ENCODE peak calls at places on chromosome 6, in five cellular contexts. One of them, this sample, is unnamed.
A peak's percentile ranks its signal among the peaks of the same experiment; 100 is the strongest.

GRCh38 chr6:24238700-24239099 is 112.7 kb downstream of the NRSN1 start:
- DNase-seq in cardiac muscle cell: no peak
- DNase-seq in CD4-positive, CD25-positive, alpha-beta regulatory T cell: no peak
- DNase-seq in upper lobe of left lung: no peak
- DNase-seq in mucosa of descending colon: no peak
- DNase-seq in this sample: no peak

GRCh38 chr6:28207244-28208179 is 17.6 kb upstream of the ZSCAN9 start:
- DNase-seq in CD4-positive, CD25-positive, alpha-beta regulatory T cell: no peak
- DNase-seq in mucosa of descending colon: peak; percentile 56
- DNase-seq in cardiac muscle cell: peak; percentile 58
- DNase-seq in upper lobe of left lung: peak; percentile 75
- DNase-seq in this sample: no peak

GRCh38 chr6:37029249-37029959 is 23.9 kb downstream of the FGD2 start:
- DNase-seq in mucosa of descending colon: peak; percentile 56
- DNase-seq in upper lobe of left lung: no peak
- DNase-seq in cardiac muscle cell: peak; percentile 75
- DNase-seq in CD4-positive, CD25-positive, alpha-beta regulatory T cell: peak; percentile 13
- DNase-seq in this sample: no peak

GRCh38 chr6:2503816-2504494 is 246.8 kb downstream of the MYLK4 start:
- DNase-seq in cardiac muscle cell: no peak
- DNase-seq in CD4-positive, CD25-positive, alpha-beta regulatory T cell: no peak
- DNase-seq in mucosa of descending colon: no peak
- DNase-seq in upper lobe of left lung: no peak
- DNase-seq in this sample: no peak

GRCh38 chr6:69936674-69937363 is 70.5 kb downstream of the COL19A1 start:
- DNase-seq in cardiac muscle cell: peak; percentile 3
- DNase-seq in upper lobe of left lung: no peak
- DNase-seq in mucosa of descending colon: no peak
- DNase-seq in CD4-positive, CD25-positive, alpha-beta regulatory T cell: no peak
- DNase-seq in this sample: no peak

GRCh38 chr6:41901882-41902519 is 6.8 kb upstream of the USP49 start:
- DNase-seq in mucosa of descending colon: peak; percentile 39
- DNase-seq in cardiac muscle cell: no peak
- DNase-seq in CD4-positive, CD25-positive, alpha-beta regulatory T cell: peak; percentile 46
- DNase-seq in upper lobe of left lung: no peak
- DNase-seq in this sample: peak; percentile 39

GRCh38 chr6:17950095-17950494 is 37.3 kb downstream of the KIF13A start:
- DNase-seq in mucosa of descending colon: no peak
- DNase-seq in cardiac muscle cell: no peak
- DNase-seq in CD4-positive, CD25-positive, alpha-beta regulatory T cell: no peak
- DNase-seq in upper lobe of left lung: no peak
- DNase-seq in this sample: no peak

GRCh38 chr6:75368151-75368779 is 83.7 kb upstream of the TMEM30A start:
- DNase-seq in cardiac muscle cell: peak; percentile 72
- DNase-seq in upper lobe of left lung: no peak
- DNase-seq in CD4-positive, CD25-positive, alpha-beta regulatory T cell: no peak
- DNase-seq in mucosa of descending colon: peak; percentile 58
- DNase-seq in this sample: no peak

GRCh38 chr6:16741112-16742016 is 19.9 kb downstream of the ATXN1 start:
- DNase-seq in mucosa of descending colon: no peak
- DNase-seq in cardiac muscle cell: no peak
- DNase-seq in CD4-positive, CD25-positive, alpha-beta regulatory T cell: no peak
- DNase-seq in upper lobe of left lung: no peak
- DNase-seq in this sample: no peak

GRCh38 chr6:148137652-148138051 is 205.0 kb upstream of the SASH1 start:
- DNase-seq in cardiac muscle cell: no peak
- DNase-seq in mucosa of descending colon: no peak
- DNase-seq in upper lobe of left lung: no peak
- DNase-seq in CD4-positive, CD25-positive, alpha-beta regulatory T cell: no peak
- DNase-seq in this sample: no peak

GRCh38 chr6:149139782-149140136 is 177.8 kb upstream of the TAB2 start:
- DNase-seq in upper lobe of left lung: no peak
- DNase-seq in CD4-positive, CD25-positive, alpha-beta regulatory T cell: no peak
- DNase-seq in mucosa of descending colon: no peak
- DNase-seq in cardiac muscle cell: no peak
- DNase-seq in this sample: no peak

GRCh38 chr6:132813173-132813856 is 1.1 kb upstream of the RPS12 start:
- DNase-seq in CD4-positive, CD25-positive, alpha-beta regulatory T cell: peak; percentile 72
- DNase-seq in mucosa of descending colon: peak; percentile 55
- DNase-seq in cardiac muscle cell: peak; percentile 41
- DNase-seq in upper lobe of left lung: peak; percentile 72
- DNase-seq in this sample: peak; percentile 15

GRCh38 chr6:1170793-1171192 is 141.1 kb upstream of the FOXQ1 start:
- DNase-seq in cardiac muscle cell: peak; percentile 52
- DNase-seq in CD4-positive, CD25-positive, alpha-beta regulatory T cell: no peak
- DNase-seq in upper lobe of left lung: no peak
- DNase-seq in mucosa of descending colon: no peak
- DNase-seq in this sample: no peak

GRCh38 chr6:133632206-133632605 is 256.7 kb upstream of the TCF21 start:
- DNase-seq in CD4-positive, CD25-positive, alpha-beta regulatory T cell: no peak
- DNase-seq in mucosa of descending colon: no peak
- DNase-seq in cardiac muscle cell: peak; percentile 29
- DNase-seq in upper lobe of left lung: no peak
- DNase-seq in this sample: no peak

GRCh38 chr6:147873826-147874225 is 365.3 kb downstream of the SAMD5 start:
- DNase-seq in CD4-positive, CD25-positive, alpha-beta regulatory T cell: no peak
- DNase-seq in cardiac muscle cell: no peak
- DNase-seq in mucosa of descending colon: no peak
- DNase-seq in upper lobe of left lung: no peak
- DNase-seq in this sample: no peak

GRCh38 chr6:27797960-27798359 is 114.2 kb downstream of the OR2B2 start:
- DNase-seq in CD4-positive, CD25-positive, alpha-beta regulatory T cell: no peak
- DNase-seq in upper lobe of left lung: no peak
- DNase-seq in mucosa of descending colon: no peak
- DNase-seq in cardiac muscle cell: no peak
- DNase-seq in this sample: no peak

GRCh38 chr6:45983041-45983440 is 32.6 kb downstream of the CLIC5 start:
- DNase-seq in CD4-positive, CD25-positive, alpha-beta regulatory T cell: no peak
- DNase-seq in cardiac muscle cell: no peak
- DNase-seq in upper lobe of left lung: no peak
- DNase-seq in mucosa of descending colon: peak; percentile 68
- DNase-seq in this sample: no peak

GRCh38 chr6:127022297-127022696 is 96.2 kb upstream of the RSPO3 start:
- DNase-seq in upper lobe of left lung: no peak
- DNase-seq in CD4-positive, CD25-positive, alpha-beta regulatory T cell: no peak
- DNase-seq in cardiac muscle cell: no peak
- DNase-seq in mucosa of descending colon: peak; percentile 71
- DNase-seq in this sample: no peak

GRCh38 chr6:160921095-160921494 is 70.5 kb upstream of the MAP3K4 start:
- DNase-seq in CD4-positive, CD25-positive, alpha-beta regulatory T cell: no peak
- DNase-seq in upper lobe of left lung: no peak
- DNase-seq in mucosa of descending colon: no peak
- DNase-seq in cardiac muscle cell: no peak
- DNase-seq in this sample: no peak

GRCh38 chr6:135161996-135162395 is 19.1 kb upstream of the MYB start:
- DNase-seq in CD4-positive, CD25-positive, alpha-beta regulatory T cell: no peak
- DNase-seq in upper lobe of left lung: no peak
- DNase-seq in mucosa of descending colon: no peak
- DNase-seq in cardiac muscle cell: no peak
- DNase-seq in this sample: no peak

GRCh38 chr6:5179917-5180316 is 80.8 kb downstream of the LYRM4 start:
- DNase-seq in mucosa of descending colon: no peak
- DNase-seq in cardiac muscle cell: no peak
- DNase-seq in CD4-positive, CD25-positive, alpha-beta regulatory T cell: no peak
- DNase-seq in upper lobe of left lung: no peak
- DNase-seq in this sample: no peak

GRCh38 chr6:152720964-152721363 is 23.3 kb downstream of the MYCT1 start:
- DNase-seq in upper lobe of left lung: no peak
- DNase-seq in mucosa of descending colon: no peak
- DNase-seq in cardiac muscle cell: no peak
- DNase-seq in CD4-positive, CD25-positive, alpha-beta regulatory T cell: no peak
- DNase-seq in this sample: no peak

GRCh38 chr6:158758941-158759479 is 60.2 kb downstream of the EZR start:
- DNase-seq in CD4-positive, CD25-positive, alpha-beta regulatory T cell: no peak
- DNase-seq in upper lobe of left lung: no peak
- DNase-seq in mucosa of descending colon: no peak
- DNase-seq in cardiac muscle cell: no peak
- DNase-seq in this sample: no peak

GRCh38 chr6:104771258-104771832 is 88.4 kb downstream of the HACE1 start:
- DNase-seq in upper lobe of left lung: no peak
- DNase-seq in mucosa of descending colon: no peak
- DNase-seq in CD4-positive, CD25-positive, alpha-beta regulatory T cell: peak; percentile 36
- DNase-seq in cardiac muscle cell: peak; percentile 35
- DNase-seq in this sample: no peak

GRCh38 chr6:44967481-44967880 is 360.6 kb upstream of the RUNX2 start:
- DNase-seq in mucosa of descending colon: no peak
- DNase-seq in CD4-positive, CD25-positive, alpha-beta regulatory T cell: no peak
- DNase-seq in upper lobe of left lung: no peak
- DNase-seq in cardiac muscle cell: no peak
- DNase-seq in this sample: no peak

GRCh38 chr6:123829302-123829953 is 25.8 kb downstream of the NKAIN2 start:
- DNase-seq in CD4-positive, CD25-positive, alpha-beta regulatory T cell: no peak
- DNase-seq in mucosa of descending colon: no peak
- DNase-seq in upper lobe of left lung: no peak
- DNase-seq in cardiac muscle cell: no peak
- DNase-seq in this sample: no peak

GRCh38 chr6:126033696-126034095 is 47.4 kb downstream of the TRMT11 start:
- DNase-seq in CD4-positive, CD25-positive, alpha-beta regulatory T cell: no peak
- DNase-seq in cardiac muscle cell: peak; percentile 82
- DNase-seq in upper lobe of left lung: no peak
- DNase-seq in mucosa of descending colon: peak; percentile 69
- DNase-seq in this sample: no peak

GRCh38 chr6:126300735-126301134 is 39.2 kb upstream of the CENPW start:
- DNase-seq in mucosa of descending colon: no peak
- DNase-seq in CD4-positive, CD25-positive, alpha-beta regulatory T cell: no peak
- DNase-seq in upper lobe of left lung: no peak
- DNase-seq in cardiac muscle cell: no peak
- DNase-seq in this sample: no peak

GRCh38 chr6:139153876-139154275 is 19.0 kb downstream of the HECA start:
- DNase-seq in mucosa of descending colon: no peak
- DNase-seq in cardiac muscle cell: no peak
- DNase-seq in CD4-positive, CD25-positive, alpha-beta regulatory T cell: no peak
- DNase-seq in upper lobe of left lung: no peak
- DNase-seq in this sample: no peak

GRCh38 chr6:88013015-88013414 is 34.6 kb upstream of the SPACA1 start:
- DNase-seq in cardiac muscle cell: no peak
- DNase-seq in upper lobe of left lung: no peak
- DNase-seq in CD4-positive, CD25-positive, alpha-beta regulatory T cell: peak; percentile 24
- DNase-seq in mucosa of descending colon: no peak
- DNase-seq in this sample: no peak

GRCh38 chr6:105988321-105988720 is 97.8 kb upstream of the PRDM1 start:
- DNase-seq in upper lobe of left lung: no peak
- DNase-seq in mucosa of descending colon: no peak
- DNase-seq in CD4-positive, CD25-positive, alpha-beta regulatory T cell: no peak
- DNase-seq in cardiac muscle cell: no peak
- DNase-seq in this sample: no peak

GRCh38 chr6:164085086-164085485 is 670.6 kb downstream of the QKI start:
- DNase-seq in upper lobe of left lung: peak; percentile 34
- DNase-seq in mucosa of descending colon: no peak
- DNase-seq in cardiac muscle cell: no peak
- DNase-seq in CD4-positive, CD25-positive, alpha-beta regulatory T cell: no peak
- DNase-seq in this sample: no peak
- H3K9me3 ChIP-seq in upper lobe of left lung: no peaks in the 10 kb centered on the region
- H3K9me3 ChIP-seq in mucosa of descending colon: peaks cover 60% of the 10 kb centered on the region
- H3K9me3 ChIP-seq in cardiac muscle cell: no peaks in the 10 kb centered on the region
- H3K9me3 ChIP-seq in CD4-positive, CD25-positive, alpha-beta regulatory T cell: no peaks in the 10 kb centered on the region
- H3K9me3 ChIP-seq in this sample: no peaks in the 10 kb centered on the region

GRCh38 chr6:155818698-155819097 is 363.1 kb upstream of the NOX3 start:
- DNase-seq in CD4-positive, CD25-positive, alpha-beta regulatory T cell: no peak
- DNase-seq in upper lobe of left lung: peak; percentile 31
- DNase-seq in cardiac muscle cell: no peak
- DNase-seq in mucosa of descending colon: no peak
- DNase-seq in this sample: no peak
- H3K9me3 ChIP-seq in CD4-positive, CD25-positive, alpha-beta regulatory T cell: no peaks in the 10 kb centered on the region
- H3K9me3 ChIP-seq in upper lobe of left lung: no peaks in the 10 kb centered on the region
- H3K9me3 ChIP-seq in cardiac muscle cell: no peaks in the 10 kb centered on the region
- H3K9me3 ChIP-seq in mucosa of descending colon: no peaks in the 10 kb centered on the region
- H3K9me3 ChIP-seq in this sample: no peaks in the 10 kb centered on the region

GRCh38 chr6:137206562-137206961 is 12.6 kb downstream of the IFNGR1 start:
- DNase-seq in CD4-positive, CD25-positive, alpha-beta regulatory T cell: no peak
- DNase-seq in mucosa of descending colon: no peak
- DNase-seq in upper lobe of left lung: no peak
- DNase-seq in cardiac muscle cell: no peak
- DNase-seq in this sample: no peak

GRCh38 chr6:137210903-137211302 is 8.3 kb downstream of the IFNGR1 start:
- DNase-seq in CD4-positive, CD25-positive, alpha-beta regulatory T cell: no peak
- DNase-seq in mucosa of descending colon: no peak
- DNase-seq in upper lobe of left lung: no peak
- DNase-seq in cardiac muscle cell: no peak
- DNase-seq in this sample: no peak

GRCh38 chr6:137203256-137203655 is 15.9 kb downstream of the IFNGR1 start:
- DNase-seq in mucosa of descending colon: no peak
- DNase-seq in cardiac muscle cell: no peak
- DNase-seq in CD4-positive, CD25-positive, alpha-beta regulatory T cell: no peak
- DNase-seq in upper lobe of left lung: no peak
- DNase-seq in this sample: no peak

GRCh38 chr6:137211910-137212309 is 7.3 kb downstream of the IFNGR1 start:
- DNase-seq in CD4-positive, CD25-positive, alpha-beta regulatory T cell: no peak
- DNase-seq in cardiac muscle cell: no peak
- DNase-seq in upper lobe of left lung: no peak
- DNase-seq in mucosa of descending colon: no peak
- DNase-seq in this sample: no peak

GRCh38 chr6:137208279-137208678 is 10.9 kb downstream of the IFNGR1 start:
- DNase-seq in upper lobe of left lung: no peak
- DNase-seq in mucosa of descending colon: no peak
- DNase-seq in CD4-positive, CD25-positive, alpha-beta regulatory T cell: no peak
- DNase-seq in cardiac muscle cell: no peak
- DNase-seq in this sample: no peak
- H3K9me3 ChIP-seq in upper lobe of left lung: no peaks in the 10 kb centered on the region
- H3K9me3 ChIP-seq in mucosa of descending colon: no peaks in the 10 kb centered on the region
- H3K9me3 ChIP-seq in CD4-positive, CD25-positive, alpha-beta regulatory T cell: no peaks in the 10 kb centered on the region
- H3K9me3 ChIP-seq in cardiac muscle cell: no peaks in the 10 kb centered on the region
- H3K9me3 ChIP-seq in this sample: no peaks in the 10 kb centered on the region

GRCh38 chr6:169396554-169397163 is 143.0 kb upstream of the THBS2 start:
- DNase-seq in CD4-positive, CD25-positive, alpha-beta regulatory T cell: no peak
- DNase-seq in mucosa of descending colon: no peak
- DNase-seq in upper lobe of left lung: no peak
- DNase-seq in cardiac muscle cell: no peak
- DNase-seq in this sample: no peak

GRCh38 chr6:169391473-169392071 is 137.9 kb upstream of the THBS2 start:
- DNase-seq in mucosa of descending colon: no peak
- DNase-seq in upper lobe of left lung: no peak
- DNase-seq in CD4-positive, CD25-positive, alpha-beta regulatory T cell: no peak
- DNase-seq in cardiac muscle cell: no peak
- DNase-seq in this sample: no peak

GRCh38 chr6:169397684-169398083 is 144.0 kb upstream of the THBS2 start:
- DNase-seq in CD4-positive, CD25-positive, alpha-beta regulatory T cell: no peak
- DNase-seq in cardiac muscle cell: no peak
- DNase-seq in upper lobe of left lung: no peak
- DNase-seq in mucosa of descending colon: no peak
- DNase-seq in this sample: no peak

GRCh38 chr6:169395080-169395805 is 141.6 kb upstream of the THBS2 start:
- DNase-seq in cardiac muscle cell: no peak
- DNase-seq in mucosa of descending colon: no peak
- DNase-seq in CD4-positive, CD25-positive, alpha-beta regulatory T cell: no peak
- DNase-seq in upper lobe of left lung: no peak
- DNase-seq in this sample: no peak

DNA sequence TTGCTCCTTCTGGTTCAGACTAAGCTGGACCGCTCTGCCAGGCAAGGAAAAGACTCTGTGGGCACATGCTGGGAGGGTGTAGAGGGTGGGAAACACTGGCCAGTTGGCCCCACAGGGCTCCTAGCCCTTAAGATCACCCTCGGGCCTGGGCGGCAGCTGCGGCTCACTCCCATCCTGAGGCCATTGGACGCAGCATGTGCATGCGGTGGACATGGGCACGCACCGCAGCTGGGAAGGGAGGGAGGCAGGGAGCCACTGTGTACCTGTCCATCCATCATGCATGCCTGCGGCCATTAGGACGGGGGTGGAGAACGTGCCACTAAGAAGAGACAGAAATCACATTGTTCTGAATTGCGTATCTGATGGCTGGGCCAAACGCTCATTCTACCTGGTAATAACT is 140.1 kb upstream of the THBS2 start:
- DNase-seq in cardiac muscle cell: no peak
- DNase-seq in upper lobe of left lung: no peak
- DNase-seq in mucosa of descending colon: no peak
- DNase-seq in CD4-positive, CD25-positive, alpha-beta regulatory T cell: no peak
- DNase-seq in this sample: no peak
- H3K9me3 ChIP-seq in cardiac muscle cell: no peaks in the 10 kb centered on the region
- H3K9me3 ChIP-seq in upper lobe of left lung: peaks cover 8% of the 10 kb centered on the region
- H3K9me3 ChIP-seq in mucosa of descending colon: no peaks in the 10 kb centered on the region
- H3K9me3 ChIP-seq in CD4-positive, CD25-positive, alpha-beta regulatory T cell: no peaks in the 10 kb centered on the region
- H3K9me3 ChIP-seq in this sample: no peaks in the 10 kb centered on the region